ENCODE peak calls at places on chromosomes 5 and 9, in five cellular contexts. A is heart right ventricle, Q is right cardiac atrium, Y is BE2C, P is thoracic aorta. M is an unnamed sample.
A peak's percentile ranks its signal among the peaks of the same experiment; 100 is the strongest.

GRCh38 chr9:23820731-23821399 is 5.2 kb downstream of the ELAVL2 start:
- DNase-seq in A (no peak), Q (no peak), Y (peak; percentile 17), P (no peak), M (no peak)

GRCh38 chr9:92522983-92523970 is 12.5 kb downstream of the ECM2 start:
- DNase-seq in A (no peak), Q (no peak), Y (no peak), P (no peak), M (peak; percentile 32)

GRCh38 chr5:172802585-172803176 is 31.4 kb upstream of the ERGIC1 start:
- DNase-seq in A (no peak), Q (no peak), Y (no peak), P (no peak), M (no peak)

GRCh38 chr5:14153932-14154646 is 10.9 kb downstream of the TRIO start:
- DNase-seq in A (peak; percentile 86), Q (peak; percentile 87), Y (peak; percentile 77), P (peak; percentile 64), M (peak; percentile 76)

GRCh38 chr5:168104811-168105481 is 186.5 kb upstream of the WWC1 start:
- DNase-seq in A (no peak), Q (no peak), Y (no peak), P (no peak), M (peak; percentile 72)

GRCh38 chr9:93903886-93904648 is 51.1 kb downstream of the BARX1 start:
- DNase-seq in A (no peak), Q (no peak), Y (no peak), P (no peak), M (no peak)

GRCh38 chr5:37111426-37112382 is 137.5 kb downstream of the CPLANE1 start:
- DNase-seq in A (no peak), Q (no peak), Y (no peak), P (no peak), M (peak; percentile 28)

GRCh38 chr5:5751987-5752386 is 329.5 kb downstream of the ICE1 start:
- DNase-seq in A (no peak), Q (no peak), Y (no peak), P (no peak), M (no peak)

GRCh38 chr9:89605181-89606048 is 603 bp downstream of the GADD45G start:
- DNase-seq in A (peak; percentile 59), Q (peak; percentile 85), Y (peak; percentile 62), P (peak; percentile 24), M (peak; percentile 57)

GRCh38 chr5:5383461-5383860 is 39.0 kb upstream of the ICE1 start:
- DNase-seq in A (no peak), Q (no peak), Y (no peak), P (no peak), M (no peak)

GRCh38 chr5:135741040-135741439 is 93.4 kb upstream of the SLC25A48 start:
- DNase-seq in A (no peak), Q (no peak), Y (no peak), P (no peak), M (no peak)

GRCh38 chr5:169801324-169801777 is 164.3 kb downstream of the DOCK2 start:
- DNase-seq in A (no peak), Q (no peak), Y (no peak), P (no peak), M (no peak)

GRCh38 chr5:106876665-106877194 is 794.0 kb downstream of the EFNA5 start:
- DNase-seq in A (no peak), Q (no peak), Y (no peak), P (no peak), M (no peak)

GRCh38 chr5:113050606-113051391 is 74.2 kb downstream of the DCP2 start:
- DNase-seq in A (no peak), Q (no peak), Y (no peak), P (no peak), M (no peak)

GRCh38 chr5:32642276-32643002 is 57.1 kb downstream of the SUB1 start:
- DNase-seq in A (no peak), Q (no peak), Y (no peak), P (no peak), M (no peak)

GRCh38 chr5:66655395-66656324 is 59.5 kb downstream of the MAST4 start:
- DNase-seq in A (no peak), Q (no peak), Y (no peak), P (no peak), M (peak; percentile 3)

GRCh38 chr5:109612278-109612905 is 77.3 kb upstream of the MAN2A1 start:
- DNase-seq in A (no peak), Q (no peak), Y (no peak), P (no peak), M (no peak)

GRCh38 chr5:138641547-138642298 is 66.5 kb upstream of the HSPA9 start:
- DNase-seq in A (peak; percentile 68), Q (peak; percentile 85), Y (peak; percentile 89), P (peak; percentile 28), M (peak; percentile 56)

GRCh38 chr5:137470111-137470920 is 28.8 kb downstream of the SPOCK1 start:
- DNase-seq in A (no peak), Q (no peak), Y (no peak), P (no peak), M (no peak)

GRCh38 chr5:61052870-61053269 is 107.9 kb downstream of the NDUFAF2 start:
- DNase-seq in A (no peak), Q (no peak), Y (no peak), P (no peak), M (peak; percentile 74)

GRCh38 chr5:137833463-137833862 is 34.2 kb upstream of the MYOT start:
- DNase-seq in A (no peak), Q (no peak), Y (no peak), P (no peak), M (peak; percentile 88)

GRCh38 chr5:68444048-68444447 is 228.5 kb downstream of the PIK3R1 start:
- DNase-seq in A (no peak), Q (no peak), Y (no peak), P (no peak), M (no peak)
- H3K4me1 ChIP-seq in A (peaks cover 21% of the 10 kb centered on the region), Q (peaks cover 4% of the 10 kb centered on the region), Y (peaks cover 13% of the 10 kb centered on the region), P (no peaks in the 10 kb centered on the region), M (no peaks in the 10 kb centered on the region)

GRCh38 chr5:55533806-55534435 is 843 bp downstream of the PLPP1 start:
- DNase-seq in A (peak; percentile 32), Q (no peak), Y (peak; percentile 73), P (no peak), M (peak; percentile 36)
- H3K4me1 ChIP-seq in A (peaks cover 54% of the 10 kb centered on the region), Q (peaks cover 3% of the 10 kb centered on the region), Y (peaks cover 4% of the 10 kb centered on the region), P (no peaks in the 10 kb centered on the region), M (peaks cover 3% of the 10 kb centered on the region)

GRCh38 chr5:154476343-154477213 is 1.4 kb downstream of the HAND1 start:
- DNase-seq in A (no peak), Q (no peak), Y (no peak), P (no peak), M (no peak)
- H3K4me1 ChIP-seq in A (peaks cover 67% of the 10 kb centered on the region), Q (peaks cover 9% of the 10 kb centered on the region), Y (peaks cover 12% of the 10 kb centered on the region), P (peaks cover 45% of the 10 kb centered on the region), M (peaks cover 6% of the 10 kb centered on the region)

GRCh38 chr9:129885018-129885669 is 49.9 kb downstream of the USP20 start:
- DNase-seq in A (no peak), Q (peak; percentile 80), Y (peak; percentile 46), P (no peak), M (peak; percentile 30)
- H3K4me1 ChIP-seq in A (peaks cover 58% of the 10 kb centered on the region), Q (no peaks in the 10 kb centered on the region), Y (peaks cover 16% of the 10 kb centered on the region), P (peaks cover 10% of the 10 kb centered on the region), M (peaks cover 6% of the 10 kb centered on the region)

DNA sequence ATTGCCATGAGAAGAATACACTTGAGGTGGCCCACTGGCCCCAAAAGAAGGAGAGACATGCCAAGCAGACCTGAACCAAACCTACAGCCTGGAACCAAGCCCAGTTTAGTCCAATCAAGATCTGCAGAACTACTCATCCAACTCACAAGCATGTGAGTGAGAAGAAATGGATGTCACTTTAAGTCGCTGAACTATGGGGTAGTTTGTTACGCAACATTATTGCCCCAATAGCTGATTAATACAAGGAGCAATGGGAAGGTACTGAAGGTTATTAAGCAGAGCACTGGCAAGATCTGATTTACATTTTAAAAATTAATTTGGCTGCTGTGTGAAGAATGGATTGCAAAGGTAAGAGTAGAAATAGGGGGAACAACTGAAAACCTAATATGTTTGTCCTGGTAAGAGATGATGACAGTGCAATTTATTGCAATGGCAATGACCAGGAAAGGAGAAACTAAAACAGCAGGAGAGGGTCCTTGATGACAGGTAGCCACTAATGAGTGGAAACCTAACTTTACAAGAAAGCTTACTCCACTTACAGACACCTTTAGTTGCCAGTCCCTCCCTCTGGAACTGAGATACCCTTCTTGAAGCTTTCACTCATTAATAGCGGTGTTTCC is 132.9 kb upstream of the GRIA1 start:
- DNase-seq in A (no peak), Q (no peak), Y (no peak), P (no peak), M (no peak)
- H3K4me1 ChIP-seq in A (peaks cover 7% of the 10 kb centered on the region), Q (no peaks in the 10 kb centered on the region), Y (no peaks in the 10 kb centered on the region), P (no peaks in the 10 kb centered on the region), M (no peaks in the 10 kb centered on the region)

GRCh38 chr9:127967151-127967809 is 13.5 kb downstream of the EEIG1 start:
- DNase-seq in A (no peak), Q (no peak), Y (no peak), P (no peak), M (no peak)
- H3K4me1 ChIP-seq in A (peaks cover 99% of the 10 kb centered on the region), Q (peaks cover 53% of the 10 kb centered on the region), Y (peaks cover 75% of the 10 kb centered on the region), P (peaks cover 67% of the 10 kb centered on the region), M (peaks cover 48% of the 10 kb centered on the region)

GRCh38 chr9:134935056-134936020 is 17.6 kb upstream of the FCN1 start:
- DNase-seq in A (no peak), Q (no peak), Y (no peak), P (no peak), M (no peak)
- H3K4me1 ChIP-seq in A (no peaks in the 10 kb centered on the region), Q (no peaks in the 10 kb centered on the region), Y (no peaks in the 10 kb centered on the region), P (no peaks in the 10 kb centered on the region), M (no peaks in the 10 kb centered on the region)

M was measured in small intestine.